ENCODE peak calls at places on chromosomes 6 and 20, in seven cellular contexts. A, C, S, O, T, U and K are unnamed samples.

GRCh38 chr6:166336847-166337246 is 5.5 kb downstream of the SFT2D1 start:
- DNase-seq in A (no peak), C (no peak), S (no peak), O (no peak), T (no peak), U (no peak), K (no peak)

GRCh38 chr6:77133031-77133430 is 330.3 kb downstream of the HTR1B start:
- DNase-seq in A (no peak), C (no peak), S (no peak), O (no peak), T (no peak), U (no peak), K (no peak)

GRCh38 chr6:44925100-44925739 is 402.9 kb upstream of the RUNX2 start:
- DNase-seq in A (no peak), C (no peak), S (no peak), O (no peak), T (peak; percentile 10), U (peak; percentile 73), K (peak; percentile 44)

GRCh38 chr20:61762886-61763739 is 302.6 kb downstream of the TAF4 start:
- DNase-seq in A (no peak), C (no peak), S (peak; percentile 60), O (no peak), T (no peak), U (no peak), K (no peak)

GRCh38 chr20:36181934-36182603 is 27.5 kb downstream of the EPB41L1 start:
- DNase-seq in A (no peak), C (no peak), S (no peak), O (no peak), T (no peak), U (no peak), K (peak; percentile 78)

GRCh38 chr6:149867876-149868640 is 3.9 kb upstream of the LRP11 start:
- DNase-seq in A (no peak), C (no peak), S (no peak), O (no peak), T (no peak), U (no peak), K (peak; percentile 59)

GRCh38 chr6:62285612-62286469 is at the start of gene KHDRBS2:
- DNase-seq in A (no peak), C (no peak), S (peak; percentile 93), O (no peak), T (peak; percentile 4), U (no peak), K (peak; percentile 3)

GRCh38 chr6:54846243-54846856 is at the start of gene FAM83B:
- DNase-seq in A (peak; percentile 48), C (no peak), S (peak; percentile 83), O (no peak), T (no peak), U (peak; percentile 33), K (no peak)